ENCODE peak calls at places on chromosomes 3 and 15, in five cellular contexts. One of them, this sample, is unnamed.

GRCh38 chr3:119631529-119631928 is 28.9 kb downstream of the POPDC2 start:
- DNase-seq in lower leg skin: no peak
- DNase-seq in Panc1: no peak
- DNase-seq in fibroblast of villous mesenchyme: peak; percentile 18
- DNase-seq in AG04450: no peak
- DNase-seq in this sample: no peak

GRCh38 chr3:120567370-120568197 is 28.6 kb upstream of the NDUFB4 start:
- DNase-seq in Panc1: no peak
- DNase-seq in fibroblast of villous mesenchyme: peak; percentile 47
- DNase-seq in lower leg skin: no peak
- DNase-seq in AG04450: no peak
- DNase-seq in this sample: peak; percentile 22

GRCh38 chr15:79122943-79123342 is 32.4 kb upstream of the RASGRF1 start:
- DNase-seq in fibroblast of villous mesenchyme: no peak
- DNase-seq in AG04450: no peak
- DNase-seq in Panc1: no peak
- DNase-seq in lower leg skin: no peak
- DNase-seq in this sample: no peak

GRCh38 chr3:141454906-141455602 is 31.8 kb upstream of the RASA2 start:
- DNase-seq in fibroblast of villous mesenchyme: peak; percentile 85
- DNase-seq in Panc1: peak; percentile 48
- DNase-seq in AG04450: no peak
- DNase-seq in lower leg skin: no peak
- DNase-seq in this sample: peak; percentile 76

GRCh38 chr3:188049890-188050530 is 103.9 kb upstream of the LPP start:
- DNase-seq in AG04450: no peak
- DNase-seq in Panc1: no peak
- DNase-seq in fibroblast of villous mesenchyme: no peak
- DNase-seq in lower leg skin: no peak
- DNase-seq in this sample: no peak

GRCh38 chr3:189172668-189173419 is 1.1 kb downstream of the TPRG1 start:
- DNase-seq in fibroblast of villous mesenchyme: no peak
- DNase-seq in lower leg skin: no peak
- DNase-seq in Panc1: no peak
- DNase-seq in AG04450: no peak
- DNase-seq in this sample: no peak

GRCh38 chr3:70829101-70829500 is 516.7 kb upstream of the MDFIC2 start:
- DNase-seq in AG04450: peak; percentile 34
- DNase-seq in Panc1: no peak
- DNase-seq in lower leg skin: no peak
- DNase-seq in fibroblast of villous mesenchyme: peak; percentile 50
- DNase-seq in this sample: no peak

GRCh38 chr3:56468184-56469106 is at the start of gene ERC2:
- DNase-seq in AG04450: no peak
- DNase-seq in Panc1: no peak
- DNase-seq in fibroblast of villous mesenchyme: peak; percentile 10
- DNase-seq in lower leg skin: no peak
- DNase-seq in this sample: no peak

GRCh38 chr3:52122491-52122890 is 31.7 kb downstream of the POC1A start:
- DNase-seq in lower leg skin: no peak
- DNase-seq in fibroblast of villous mesenchyme: no peak
- DNase-seq in AG04450: no peak
- DNase-seq in Panc1: no peak
- DNase-seq in this sample: no peak

GRCh38 chr15:90151989-90152645 is 49.0 kb upstream of the SEMA4B start:
- DNase-seq in fibroblast of villous mesenchyme: no peak
- DNase-seq in lower leg skin: no peak
- DNase-seq in Panc1: no peak
- DNase-seq in AG04450: no peak
- DNase-seq in this sample: no peak

GRCh38 chr3:103712320-103713008 is 1277.6 kb downstream of the ZPLD1 start:
- DNase-seq in lower leg skin: no peak
- DNase-seq in AG04450: no peak
- DNase-seq in Panc1: peak; percentile 12
- DNase-seq in fibroblast of villous mesenchyme: no peak
- DNase-seq in this sample: no peak

GRCh38 chr3:45214061-45214680 is 11.9 kb downstream of the TMEM158 start:
- DNase-seq in fibroblast of villous mesenchyme: no peak
- DNase-seq in lower leg skin: no peak
- DNase-seq in Panc1: no peak
- DNase-seq in AG04450: no peak
- DNase-seq in this sample: no peak

GRCh38 chr15:74295800-74296199 is 59.7 kb downstream of the CCDC33 start:
- DNase-seq in lower leg skin: no peak
- DNase-seq in AG04450: no peak
- DNase-seq in fibroblast of villous mesenchyme: no peak
- DNase-seq in Panc1: no peak
- DNase-seq in this sample: no peak

GRCh38 chr3:88137836-88138235 is 11.9 kb upstream of the C3orf38 start:
- DNase-seq in lower leg skin: no peak
- DNase-seq in fibroblast of villous mesenchyme: no peak
- DNase-seq in Panc1: no peak
- DNase-seq in AG04450: no peak
- DNase-seq in this sample: no peak

GRCh38 chr3:186021673-186022362 is 84.0 kb upstream of the TRA2B start:
- DNase-seq in lower leg skin: peak; percentile 88
- DNase-seq in AG04450: peak; percentile 85
- DNase-seq in Panc1: peak; percentile 12
- DNase-seq in fibroblast of villous mesenchyme: peak; percentile 93
- DNase-seq in this sample: peak; percentile 85

GRCh38 chr3:80697291-80697690 is 929.5 kb upstream of the ROBO1 start:
- DNase-seq in lower leg skin: no peak
- DNase-seq in AG04450: no peak
- DNase-seq in Panc1: no peak
- DNase-seq in fibroblast of villous mesenchyme: no peak
- DNase-seq in this sample: no peak

GRCh38 chr15:40539030-40539429 is 25.8 kb downstream of the CCDC32 start:
- DNase-seq in fibroblast of villous mesenchyme: no peak
- DNase-seq in Panc1: no peak
- DNase-seq in AG04450: no peak
- DNase-seq in lower leg skin: no peak
- DNase-seq in this sample: no peak

GRCh38 chr15:66765478-66766281 is 63.6 kb downstream of the SMAD6 start:
- DNase-seq in AG04450: no peak
- DNase-seq in fibroblast of villous mesenchyme: peak; percentile 25
- DNase-seq in Panc1: no peak
- DNase-seq in lower leg skin: no peak
- DNase-seq in this sample: no peak

GRCh38 chr15:92883643-92884458 is 16.3 kb upstream of the CHD2 start:
- DNase-seq in fibroblast of villous mesenchyme: peak; percentile 67
- DNase-seq in lower leg skin: no peak
- DNase-seq in Panc1: peak; percentile 46
- DNase-seq in AG04450: no peak
- DNase-seq in this sample: no peak

GRCh38 chr3:144415492-144415891 is 443.9 kb downstream of the DIPK2A start:
- DNase-seq in AG04450: no peak
- DNase-seq in lower leg skin: no peak
- DNase-seq in fibroblast of villous mesenchyme: peak; percentile 3
- DNase-seq in Panc1: no peak
- DNase-seq in this sample: no peak

GRCh38 chr3:36871379-36872126 is 73.3 kb downstream of the TRANK1 start:
- DNase-seq in fibroblast of villous mesenchyme: no peak
- DNase-seq in Panc1: no peak
- DNase-seq in AG04450: no peak
- DNase-seq in lower leg skin: no peak
- DNase-seq in this sample: no peak

GRCh38 chr15:72873379-72874233 is 90.0 kb upstream of the ADPGK start:
- DNase-seq in AG04450: no peak
- DNase-seq in lower leg skin: no peak
- DNase-seq in fibroblast of villous mesenchyme: no peak
- DNase-seq in Panc1: no peak
- DNase-seq in this sample: no peak

GRCh38 chr15:39918688-39919385 is 1.2 kb downstream of the GPR176 start:
- DNase-seq in lower leg skin: no peak
- DNase-seq in AG04450: no peak
- DNase-seq in fibroblast of villous mesenchyme: peak; percentile 73
- DNase-seq in Panc1: no peak
- DNase-seq in this sample: no peak

GRCh38 chr3:11389570-11390268 is 117.5 kb downstream of the ATG7 start:
- DNase-seq in fibroblast of villous mesenchyme: peak; percentile 70
- DNase-seq in Panc1: no peak
- DNase-seq in lower leg skin: no peak
- DNase-seq in AG04450: no peak
- DNase-seq in this sample: no peak

GRCh38 chr3:11392689-11393114 is 120.5 kb downstream of the ATG7 start:
- DNase-seq in lower leg skin: no peak
- DNase-seq in AG04450: no peak
- DNase-seq in fibroblast of villous mesenchyme: no peak
- DNase-seq in Panc1: no peak
- DNase-seq in this sample: no peak

GRCh38 chr3:11391930-11392688 is 119.9 kb downstream of the ATG7 start:
- DNase-seq in lower leg skin: no peak
- DNase-seq in fibroblast of villous mesenchyme: peak; percentile 91
- DNase-seq in Panc1: no peak
- DNase-seq in AG04450: peak; percentile 20
- DNase-seq in this sample: peak; percentile 29

GRCh38 chr3:11390411-11391171 is 118.4 kb downstream of the ATG7 start:
- DNase-seq in fibroblast of villous mesenchyme: no peak
- DNase-seq in Panc1: no peak
- DNase-seq in lower leg skin: no peak
- DNase-seq in AG04450: no peak
- DNase-seq in this sample: no peak

GRCh38 chr3:11391172-11391879 is 119.1 kb downstream of the ATG7 start:
- DNase-seq in Panc1: no peak
- DNase-seq in lower leg skin: no peak
- DNase-seq in AG04450: no peak
- DNase-seq in fibroblast of villous mesenchyme: no peak
- DNase-seq in this sample: no peak
- H3K4me3 ChIP-seq in Panc1: no peak overlapping the region
- H3K4me3 ChIP-seq in lower leg skin: no peak overlapping the region
- H3K4me3 ChIP-seq in AG04450: no peak overlapping the region
- H3K4me3 ChIP-seq in fibroblast of villous mesenchyme: no peak overlapping the region
- H3K4me3 ChIP-seq in this sample: no peak overlapping the region

GRCh38 chr3:128462341-128462910 is 4.3 kb downstream of the DNAJB8 start:
- DNase-seq in AG04450: no peak
- DNase-seq in lower leg skin: no peak
- DNase-seq in fibroblast of villous mesenchyme: no peak
- DNase-seq in Panc1: no peak
- DNase-seq in this sample: no peak

GRCh38 chr3:128463771-128464170 is 2.9 kb downstream of the DNAJB8 start:
- DNase-seq in fibroblast of villous mesenchyme: no peak
- DNase-seq in lower leg skin: no peak
- DNase-seq in AG04450: no peak
- DNase-seq in Panc1: no peak
- DNase-seq in this sample: no peak

GRCh38 chr3:128464702-128465101 is 2.0 kb downstream of the DNAJB8 start:
- DNase-seq in fibroblast of villous mesenchyme: no peak
- DNase-seq in lower leg skin: no peak
- DNase-seq in Panc1: no peak
- DNase-seq in AG04450: no peak
- DNase-seq in this sample: no peak

GRCh38 chr3:128463354-128463753 is 3.3 kb downstream of the DNAJB8 start:
- DNase-seq in Panc1: no peak
- DNase-seq in AG04450: no peak
- DNase-seq in lower leg skin: no peak
- DNase-seq in fibroblast of villous mesenchyme: no peak
- DNase-seq in this sample: no peak

DNA sequence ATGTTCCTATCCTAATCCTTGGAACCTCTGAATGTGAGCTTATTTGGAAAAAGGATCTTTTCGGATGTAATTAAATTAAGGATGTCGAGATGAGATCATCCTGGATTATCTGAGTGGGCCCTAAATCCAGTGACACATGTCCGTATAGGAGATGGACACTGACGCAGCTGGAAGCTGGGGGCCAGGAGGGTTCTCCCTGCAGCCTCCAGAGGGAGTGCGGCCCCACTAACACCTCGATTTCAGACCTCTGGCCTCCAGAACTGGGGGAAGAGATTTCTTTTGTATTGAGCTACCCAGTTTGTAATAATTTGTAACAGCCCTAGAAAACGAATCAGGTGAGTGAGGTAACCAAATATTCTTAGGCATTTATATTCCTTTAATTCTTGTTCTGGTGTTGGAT is 2.5 kb downstream of the DNAJB8 start:
- DNase-seq in fibroblast of villous mesenchyme: no peak
- DNase-seq in Panc1: no peak
- DNase-seq in lower leg skin: no peak
- DNase-seq in AG04450: no peak
- DNase-seq in this sample: no peak
- TF ChIP-seq CTCF in fibroblast of villous mesenchyme: peak; percentile 27
- TF ChIP-seq CTCF in Panc1: no peak
- TF ChIP-seq CTCF in lower leg skin: no peak
- TF ChIP-seq CTCF in AG04450: peak; percentile 16
- TF ChIP-seq CTCF in this sample: peak; percentile 29

GRCh38 chr3:38026856-38027255 is 2.6 kb downstream of the PLCD1 start:
- DNase-seq in AG04450: no peak
- DNase-seq in Panc1: no peak
- DNase-seq in lower leg skin: no peak
- DNase-seq in fibroblast of villous mesenchyme: no peak
- DNase-seq in this sample: no peak

GRCh38 chr3:38030126-38031021 is 932 bp upstream of the PLCD1 start:
- DNase-seq in Panc1: no peak
- DNase-seq in lower leg skin: peak; percentile 84
- DNase-seq in fibroblast of villous mesenchyme: no peak
- DNase-seq in AG04450: no peak
- DNase-seq in this sample: no peak

GRCh38 chr3:38027466-38028465 is 1.7 kb downstream of the PLCD1 start:
- DNase-seq in AG04450: no peak
- DNase-seq in Panc1: no peak
- DNase-seq in lower leg skin: peak; percentile 86
- DNase-seq in fibroblast of villous mesenchyme: no peak
- DNase-seq in this sample: no peak

GRCh38 chr3:38029400-38030125 is at the start of gene PLCD1:
- DNase-seq in AG04450: no peak
- DNase-seq in lower leg skin: peak; percentile 97
- DNase-seq in fibroblast of villous mesenchyme: peak; percentile 64
- DNase-seq in Panc1: no peak
- DNase-seq in this sample: no peak

GRCh38 chr3:38028621-38029361 is 651 bp downstream of the PLCD1 start:
- DNase-seq in lower leg skin: peak; percentile 89
- DNase-seq in fibroblast of villous mesenchyme: no peak
- DNase-seq in AG04450: no peak
- DNase-seq in Panc1: no peak
- DNase-seq in this sample: no peak
- H3K4me3 ChIP-seq in lower leg skin: peak overlapping the region; percentile 53
- H3K4me3 ChIP-seq in fibroblast of villous mesenchyme: peak overlapping the region; percentile 72
- H3K4me3 ChIP-seq in AG04450: peak overlapping the region; percentile 64
- H3K4me3 ChIP-seq in Panc1: peak overlapping the region; percentile 41
- H3K4me3 ChIP-seq in this sample: peak overlapping the region; percentile 42

GRCh38 chr3:31133541-31133940 is 239.1 kb upstream of the GADL1 start:
- DNase-seq in AG04450: no peak
- DNase-seq in Panc1: no peak
- DNase-seq in lower leg skin: no peak
- DNase-seq in fibroblast of villous mesenchyme: no peak
- DNase-seq in this sample: no peak

GRCh38 chr3:31137718-31138465 is 243.4 kb upstream of the GADL1 start:
- DNase-seq in lower leg skin: no peak
- DNase-seq in Panc1: no peak
- DNase-seq in AG04450: no peak
- DNase-seq in fibroblast of villous mesenchyme: no peak
- DNase-seq in this sample: no peak

GRCh38 chr3:31135546-31135945 is 241.1 kb upstream of the GADL1 start:
- DNase-seq in fibroblast of villous mesenchyme: no peak
- DNase-seq in lower leg skin: no peak
- DNase-seq in AG04450: no peak
- DNase-seq in Panc1: no peak
- DNase-seq in this sample: no peak

GRCh38 chr3:31129241-31129640 is 234.8 kb upstream of the GADL1 start:
- DNase-seq in fibroblast of villous mesenchyme: no peak
- DNase-seq in Panc1: no peak
- DNase-seq in lower leg skin: no peak
- DNase-seq in AG04450: no peak
- DNase-seq in this sample: no peak

GRCh38 chr3:31132132-31132769 is 237.8 kb upstream of the GADL1 start:
- DNase-seq in AG04450: peak; percentile 2
- DNase-seq in Panc1: peak; percentile 5
- DNase-seq in lower leg skin: no peak
- DNase-seq in fibroblast of villous mesenchyme: peak; percentile 52
- DNase-seq in this sample: peak; percentile 25
- TF ChIP-seq CTCF in AG04450: peak; percentile 62
- TF ChIP-seq CTCF in Panc1: peak; percentile 51
- TF ChIP-seq CTCF in lower leg skin: no peak
- TF ChIP-seq CTCF in fibroblast of villous mesenchyme: peak; percentile 63
- TF ChIP-seq CTCF in this sample: peak; percentile 36